ENCODE peak calls at places on chromosomes 7 and 10, in ten cellular contexts. I is amygdala; A is heart left ventricle; O is astrocyte of the hippocampus; V is stimulated activated CD4-positive, alpha-beta T cell treated with anti-CD3 and anti-CD28 coated beads, Interleukin-4, amount 100 ng/mL, for 1 hour; D is germinal center; H is stimulated activated CD8-positive, alpha-beta memory T cell treated with anti-CD3 and anti-CD28 coated beads, Interleukin-12 subunit alpha, Interleukin-12 subunit beta, amount 100 ng/mL, for 4 hours; F is amniotic epithelial cell; K is Kasumi-1; P is NCI-H1092. S is an unnamed sample.
A peak's percentile ranks its signal among the peaks of the same experiment; 100 is the strongest.

GRCh38 chr7:83677180-83677866 is 28.4 kb upstream of the SEMA3E start:
- DNase-seq in I (no peak), A (no peak), O (peak; percentile 78), V (no peak), D (no peak), H (no peak), F (peak; percentile 65), K (peak; percentile 4), P (no peak), S (no peak)

GRCh38 chr10:73917566-73918305 is 6.8 kb downstream of the PLAU start:
- DNase-seq in I (no peak), A (no peak), O (peak; percentile 23), V (no peak), D (no peak), H (no peak), F (no peak), K (no peak), P (no peak), S (no peak)

GRCh38 chr10:119818889-119819270 is 53.8 kb downstream of the MCMBP start:
- DNase-seq in I (no peak), A (no peak), O (no peak), V (no peak), D (no peak), H (no peak), F (no peak), K (no peak), P (no peak), S (peak; percentile 61)

GRCh38 chr7:68258569-68258968 is 1261.9 kb downstream of the TYW1 start:
- DNase-seq in I (no peak), A (no peak), O (peak; percentile 11), V (no peak), D (no peak), H (no peak), F (no peak), K (no peak), P (no peak), S (no peak)

GRCh38 chr7:94656925-94657731 is 1.2 kb upstream of the SGCE start:
- DNase-seq in I (no peak), A (no peak), O (peak; percentile 61), V (peak; percentile 9), D (no peak), H (no peak), F (peak; percentile 35), K (no peak), P (no peak), S (peak; percentile 62)

GRCh38 chr7:921581-922333 is 32.7 kb downstream of the ADAP1 start:
- DNase-seq in I (no peak), A (peak; percentile 5), O (no peak), V (peak; percentile 10), D (no peak), H (no peak), F (no peak), K (no peak), P (no peak), S (no peak)

GRCh38 chr7:128410092-128410665 is 397 bp upstream of the IMPDH1 start:
- DNase-seq in I (no peak), A (peak; percentile 38), O (peak; percentile 91), V (peak; percentile 55), D (no peak), H (peak; percentile 37), F (peak; percentile 90), K (peak; percentile 69), P (no peak), S (no peak)

GRCh38 chr10:125146791-125147604 is 13.4 kb downstream of the CTBP2 start:
- DNase-seq in I (no peak), A (no peak), O (peak; percentile 70), V (no peak), D (no peak), H (no peak), F (peak; percentile 73), K (no peak), P (no peak), S (no peak)

GRCh38 chr10:73553316-73553715 is 37.8 kb downstream of the USP54 start:
- DNase-seq in I (peak; percentile 85), A (no peak), O (no peak), V (no peak), D (no peak), H (no peak), F (no peak), K (no peak), P (no peak), S (peak; percentile 87)

GRCh38 chr10:4181075-4181474 is 396.1 kb upstream of the KLF6 start:
- DNase-seq in I (no peak), A (no peak), O (no peak), V (no peak), D (no peak), H (no peak), F (no peak), K (no peak), P (no peak), S (no peak)

GRCh38 chr7:123797673-123798526 is 47.1 kb upstream of the HYAL4 start:
- DNase-seq in I (no peak), A (no peak), O (peak; percentile 90), V (no peak), D (no peak), H (no peak), F (peak; percentile 85), K (peak; percentile 54), P (no peak), S (peak; percentile 30)

GRCh38 chr7:21253740-21254687 is 173.9 kb upstream of the SP4 start:
- DNase-seq in I (peak; percentile 6), A (peak; percentile 9), O (peak; percentile 85), V (peak; percentile 16), D (no peak), H (no peak), F (peak; percentile 50), K (peak; percentile 89), P (peak; percentile 93), S (peak; percentile 70)

GRCh38 chr10:129365767-129366400 is 101.2 kb upstream of the MGMT start:
- DNase-seq in I (no peak), A (no peak), O (no peak), V (no peak), D (no peak), H (no peak), F (no peak), K (no peak), P (no peak), S (no peak)

GRCh38 chr7:150983893-150984368 is 5.8 kb upstream of the KCNH2 start:
- DNase-seq in I (no peak), A (no peak), O (peak; percentile 76), V (no peak), D (no peak), H (no peak), F (peak; percentile 32), K (no peak), P (no peak), S (peak; percentile 16)

GRCh38 chr10:32105782-32106382 is 49.7 kb upstream of the KIF5B start:
- DNase-seq in I (no peak), A (no peak), O (no peak), V (no peak), D (no peak), H (no peak), F (no peak), K (no peak), P (no peak), S (no peak)

GRCh38 chr10:1057106-1057657 is 997 bp downstream of the WDR37 start:
- DNase-seq in I (no peak), A (no peak), O (peak; percentile 28), V (no peak), D (peak; percentile 46), H (no peak), F (no peak), K (peak; percentile 92), P (no peak), S (no peak)

GRCh38 chr7:56078196-56078595 is 14.1 kb downstream of the SUMF2 start:
- DNase-seq in I (no peak), A (no peak), O (no peak), V (no peak), D (no peak), H (no peak), F (no peak), K (no peak), P (no peak), S (no peak)

GRCh38 chr7:123872908-123873307 is 27.9 kb downstream of the HYAL4 start:
- DNase-seq in I (no peak), A (no peak), O (no peak), V (no peak), D (no peak), H (no peak), F (no peak), K (no peak), P (no peak), S (no peak)

GRCh38 chr7:19112290-19113000 is 5.0 kb downstream of the TWIST1 start:
- DNase-seq in I (no peak), A (peak; percentile 10), O (peak; percentile 91), V (no peak), D (no peak), H (no peak), F (peak; percentile 61), K (no peak), P (no peak), S (no peak)

S was measured in G401.